ENCODE peak calls at places on chromosomes 6 and 20, in ten cellular contexts. P, G, C, K, W, B, H, Y, L and V are unnamed samples.

GRCh38 chr6:116562019-116562403 is 8.5 kb downstream of the CALHM4 start:
- DNase-seq in P (no peak), Y (no peak), C (no peak), K (no peak), G (no peak), L (no peak), B (no peak), W (no peak), H (no peak), V (no peak)

GRCh38 chr6:111353914-111354464 is 129.0 kb downstream of the REV3L start:
- DNase-seq in H (no peak), P (peak), Y (no peak), B (peak), C (no peak), K (no peak), W (no peak), L (no peak), G (no peak), V (no peak)

GRCh38 chr6:155483858-155484257 is 28.2 kb upstream of the NOX3 start:
- DNase-seq in W (no peak), L (peak), P (no peak), Y (peak), H (no peak), G (no peak), B (peak), K (no peak), C (peak), V (no peak)

GRCh38 chr6:90008908-90009501 is 114.7 kb downstream of the GJA10 start:
- DNase-seq in K (no peak), L (peak), W (no peak), B (peak), G (no peak), P (no peak), H (peak), Y (peak), C (peak), V (no peak)

GRCh38 chr6:125156496-125156895 is 2.9 kb downstream of the TPD52L1 start:
- DNase-seq in Y (no peak), G (no peak), K (no peak), W (no peak), H (no peak), B (no peak), C (no peak), P (no peak), L (no peak), V (no peak)

GRCh38 chr20:53331151-53331973 is 262.3 kb downstream of the ZNF217 start:
- DNase-seq in L (no peak), P (peak), H (no peak), Y (no peak), C (no peak), K (no peak), G (no peak), W (no peak), B (peak), V (peak)

GRCh38 chr20:45301824-45302251 is 4.8 kb upstream of the RBPJL start:
- DNase-seq in C (no peak), Y (no peak), P (no peak), K (no peak), B (no peak), L (no peak), H (no peak), G (no peak), W (no peak), V (no peak)

GRCh38 chr6:14425805-14426204 is 308.2 kb downstream of the CD83 start:
- DNase-seq in Y (no peak), C (no peak), P (no peak), K (no peak), H (no peak), G (no peak), B (no peak), W (no peak), L (no peak), V (no peak)

GRCh38 chr6:53295176-53295575 is 53.6 kb downstream of the ELOVL5 start:
- DNase-seq in H (no peak), Y (no peak), K (no peak), G (no peak), B (no peak), C (no peak), P (no peak), L (no peak), W (no peak), V (no peak)

GRCh38 chr6:83461438-83461837 is 30.6 kb upstream of the ME1 start:
- DNase-seq in L (peak), Y (peak), K (no peak), G (no peak), H (no peak), W (no peak), C (no peak), B (no peak), P (no peak), V (no peak)

GRCh38 chr6:3882865-3883264 is 33.7 kb downstream of the FAM50B start:
- DNase-seq in B (no peak), K (no peak), L (no peak), G (no peak), P (no peak), W (no peak), C (peak), Y (peak), H (peak), V (no peak)

GRCh38 chr20:40568200-40568599 is 120.8 kb downstream of the MAFB start:
- DNase-seq in H (peak), W (no peak), K (no peak), C (no peak), B (peak), P (no peak), G (no peak), L (peak), Y (peak), V (no peak)

GRCh38 chr6:107787589-107787960 is 36.5 kb downstream of the SCML4 start:
- DNase-seq in K (no peak), H (no peak), C (no peak), W (no peak), L (no peak), B (no peak), Y (no peak), P (no peak), G (no peak), V (no peak)

GRCh38 chr6:107789361-107789760 is 34.8 kb downstream of the SCML4 start:
- DNase-seq in K (no peak), B (no peak), W (no peak), L (no peak), G (no peak), H (no peak), Y (no peak), P (no peak), C (no peak), V (no peak)

GRCh38 chr6:107794771-107795170 is 29.3 kb downstream of the SCML4 start:
- DNase-seq in W (no peak), C (no peak), H (no peak), K (no peak), B (no peak), G (no peak), L (no peak), P (no peak), Y (no peak), V (no peak)

DNA sequence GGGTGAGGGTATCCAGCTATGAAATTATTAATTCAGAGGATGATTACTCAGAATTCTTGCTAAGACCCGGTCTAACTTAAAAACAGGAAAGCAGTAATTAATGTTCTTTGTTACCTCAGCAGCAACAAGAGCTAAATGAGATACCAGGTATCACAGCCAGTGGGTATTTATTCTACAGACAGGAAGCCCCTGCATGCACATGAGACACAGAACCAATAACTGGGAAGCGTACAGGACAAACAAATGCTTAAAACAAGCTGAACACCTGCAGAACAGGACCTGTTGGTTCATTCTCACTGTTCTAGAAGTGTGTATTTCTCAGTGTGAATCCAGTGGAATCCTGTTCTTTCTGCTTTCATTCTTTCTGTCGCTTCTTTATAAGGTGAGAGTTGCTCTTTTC is 30.9 kb downstream of the SCML4 start:
- DNase-seq in Y (no peak), K (no peak), C (no peak), P (no peak), W (no peak), G (peak), L (no peak), B (no peak), H (no peak), V (no peak)
- H3K4me3 ChIP-seq in Y (no peak), K (no peak), C (no peak), P (no peak), W (no peak), G (no peak), L (no peak), B (no peak), H (no peak), V (no peak)

GRCh38 chr6:154479388-154480143 is 30.9 kb downstream of the CNKSR3 start:
- DNase-seq in L (no peak), Y (peak), C (no peak), W (no peak), G (no peak), B (peak), H (no peak), K (no peak), P (no peak), V (no peak)
- H3K4me3 ChIP-seq in L (no peak), Y (peak), C (peak), W (no peak), G (no peak), B (peak), H (peak), K (no peak), P (no peak), V (no peak)

DNA sequence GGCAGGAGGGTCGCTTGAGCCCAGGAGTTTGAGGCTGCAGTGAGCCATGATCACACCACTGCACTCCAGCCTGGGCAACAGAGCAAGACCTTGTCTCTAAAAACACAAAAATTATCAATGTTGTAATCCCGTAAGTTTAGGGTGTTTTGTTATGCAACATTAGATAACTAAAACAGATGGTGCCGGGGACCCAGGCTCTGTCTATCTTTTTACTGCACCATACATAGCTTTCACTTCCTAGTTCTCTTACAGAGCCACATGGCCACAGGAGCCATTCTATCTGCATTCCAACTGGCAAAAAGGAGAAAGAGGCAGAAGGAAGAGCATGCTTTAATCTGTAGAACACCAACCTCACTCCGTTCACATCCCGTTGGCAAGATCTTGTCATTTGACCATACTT is 5.4 kb upstream of the TCF15 start:
- DNase-seq in H (no peak), W (no peak), K (no peak), C (no peak), B (no peak), G (no peak), Y (no peak), L (no peak), P (no peak), V (no peak)
- H3K4me3 ChIP-seq in H (no peak), W (no peak), K (no peak), C (no peak), B (no peak), G (no peak), Y (no peak), L (no peak), P (no peak), V (no peak)

DNA sequence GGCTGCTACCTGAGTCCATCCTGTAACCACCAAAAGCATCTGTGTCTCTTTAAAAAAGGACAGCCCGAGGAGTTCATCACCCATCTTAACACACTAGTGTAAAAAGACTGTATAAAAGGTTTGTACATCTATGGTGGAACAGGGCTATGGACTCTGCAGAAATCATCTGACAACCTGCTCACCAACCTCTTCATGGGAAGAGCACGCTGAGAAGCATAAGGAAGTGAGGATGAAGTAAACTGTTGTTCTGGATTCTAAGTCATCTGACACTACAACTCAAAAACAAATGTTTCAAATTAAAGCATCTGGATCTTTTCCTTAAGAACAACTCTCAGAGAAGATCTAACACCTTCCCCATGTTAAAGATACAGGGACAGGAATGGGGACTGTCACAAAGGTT is 5.4 kb downstream of the IFNGR1 start:
- DNase-seq in W (no peak), C (no peak), H (no peak), K (no peak), P (no peak), Y (no peak), G (no peak), L (no peak), B (no peak), V (no peak)
- H3K4me3 ChIP-seq in W (peak), C (no peak), H (no peak), K (peak), P (no peak), Y (no peak), G (no peak), L (no peak), B (no peak), V (no peak)